ENCODE peak calls at places on chromosome X, in nine cellular contexts. D, K, Y, S, V, M, O, G and C are unnamed samples.

GRCh38 chrX:23773601-23774175 is 9.3 kb upstream of the SAT1 start:
- DNase-seq in D (no peak), K (no peak), Y (no peak), S (no peak), V (no peak), M (no peak), O (peak), G (no peak), C (no peak)

GRCh38 chrX:1521459-1521956 is 15.5 kb downstream of the P2RY8 start:
- DNase-seq in D (no peak), K (no peak), Y (no peak), S (no peak), V (no peak), M (peak), O (peak), G (no peak), C (no peak)

GRCh38 chrX:69079278-69079677 is 86.0 kb downstream of the PJA1 start:
- DNase-seq in D (no peak), K (no peak), Y (no peak), S (no peak), V (peak), M (no peak), O (no peak), G (no peak), C (peak)

GRCh38 chrX:147912093-147912801 is 528 bp downstream of the FMR1 start:
- DNase-seq in D (peak), K (peak), Y (peak), S (peak), V (peak), M (peak), O (peak), G (peak), C (peak)

GRCh38 chrX:307261-308111 is 11.1 kb downstream of the GTPBP6 start:
- DNase-seq in D (no peak), K (no peak), Y (no peak), S (peak), V (no peak), M (no peak), O (no peak), G (no peak), C (no peak)

GRCh38 chrX:42098897-42099296 is 175.5 kb upstream of the CASK start:
- DNase-seq in D (peak), K (no peak), Y (no peak), S (peak), V (no peak), M (no peak), O (no peak), G (no peak), C (no peak)

GRCh38 chrX:129875669-129876068 is 30.3 kb upstream of the UTP14A start:
- DNase-seq in D (no peak), K (peak), Y (no peak), S (no peak), V (peak), M (no peak), O (no peak), G (peak), C (peak)

GRCh38 chrX:13087322-13088154 is 43.1 kb upstream of the FAM9C start:
- DNase-seq in D (no peak), K (peak), Y (no peak), S (no peak), V (peak), M (peak), O (peak), G (no peak), C (no peak)

GRCh38 chrX:72269671-72270251 is 7.3 kb downstream of the RPS4X start:
- DNase-seq in D (no peak), K (peak), Y (no peak), S (no peak), V (peak), M (no peak), O (no peak), G (no peak), C (peak)

GRCh38 chrX:22073928-22074327 is 41.8 kb downstream of the PHEX start:
- DNase-seq in D (no peak), K (no peak), Y (no peak), S (no peak), V (no peak), M (no peak), O (no peak), G (no peak), C (no peak)

GRCh38 chrX:129529685-129530281 is 6.5 kb upstream of the SMARCA1 start:
- DNase-seq in D (no peak), K (peak), Y (no peak), S (no peak), V (peak), M (no peak), O (no peak), G (no peak), C (peak)

GRCh38 chrX:17656035-17656418 is 81.3 kb upstream of the SCML1 start:
- DNase-seq in D (peak), K (peak), Y (no peak), S (no peak), V (no peak), M (no peak), O (no peak), G (no peak), C (no peak)

GRCh38 chrX:40176256-40176978 is 78.7 kb upstream of the BCOR start:
- DNase-seq in D (peak), K (no peak), Y (peak), S (peak), V (no peak), M (peak), O (peak), G (peak), C (no peak)

GRCh38 chrX:69070949-69071650 is 94.2 kb downstream of the PJA1 start:
- DNase-seq in D (no peak), K (no peak), Y (no peak), S (peak), V (no peak), M (no peak), O (no peak), G (no peak), C (no peak)

GRCh38 chrX:115939636-115940160 is 230.8 kb upstream of the AGTR2 start:
- DNase-seq in D (no peak), K (no peak), Y (no peak), S (no peak), V (no peak), M (no peak), O (no peak), G (no peak), C (no peak)

GRCh38 chrX:39998636-39999406 is 98.9 kb downstream of the BCOR start:
- DNase-seq in D (no peak), K (no peak), Y (no peak), S (no peak), V (no peak), M (no peak), O (no peak), G (no peak), C (no peak)

GRCh38 chrX:69506617-69507499 is 2.7 kb downstream of the NALF2 start:
- DNase-seq in D (no peak), K (no peak), Y (no peak), S (no peak), V (no peak), M (no peak), O (no peak), G (no peak), C (no peak)

GRCh38 chrX:71935542-71935941 is 24.9 kb downstream of the NHSL2 start:
- DNase-seq in D (peak), K (no peak), Y (no peak), S (peak), V (no peak), M (no peak), O (no peak), G (peak), C (no peak)

GRCh38 chrX:85159644-85160043 is 83.9 kb downstream of the SATL1 start:
- DNase-seq in D (no peak), K (no peak), Y (no peak), S (no peak), V (no peak), M (no peak), O (no peak), G (no peak), C (no peak)